ENCODE peak calls at places on chromosomes 12 and 14, in ten cellular contexts. S is glutamatergic neuron, O is brain microvascular endothelial cell, Q is choroid plexus epithelial cell, D is body of pancreas, N is mammary epithelial cell, C is HFFc6, I is GM12865, B is pancreas, Y is astrocyte of the cerebellum. Z is an unnamed sample.

GRCh38 chr12:101696477-101697196 is 803 bp upstream of the CHPT1 start:
- DNase-seq in S (no peak), I (no peak), Q (peak; percentile 26), D (peak; percentile 35), O (no peak), Y (no peak), N (no peak), C (no peak), B (peak; percentile 31), Z (peak; percentile 20)

GRCh38 chr12:115341442-115341841 is 657.5 kb upstream of the TBX3 start:
- DNase-seq in N (peak; percentile 100), D (peak; percentile 48), Q (peak; percentile 99), O (peak; percentile 99), C (peak; percentile 99), B (peak; percentile 41), I (peak; percentile 59), S (no peak), Y (peak; percentile 98), Z (peak; percentile 100)

GRCh38 chr12:31846405-31846804 is 112.8 kb upstream of the RESF1 start:
- DNase-seq in D (no peak), B (no peak), C (no peak), I (no peak), Y (no peak), O (no peak), Q (no peak), S (no peak), N (no peak), Z (no peak)

GRCh38 chr12:6820171-6820570 is 1.4 kb upstream of the GPR162 start:
- DNase-seq in N (no peak), I (no peak), C (no peak), Q (no peak), B (no peak), Y (no peak), D (no peak), O (no peak), S (no peak), Z (no peak)

GRCh38 chr12:99390707-99391106 is 256.8 kb upstream of the GARIN6 start:
- DNase-seq in S (peak; percentile 70), C (no peak), N (no peak), O (peak; percentile 3), Y (no peak), B (peak; percentile 13), Q (no peak), I (peak; percentile 16), D (peak; percentile 15), Z (peak; percentile 2)

GRCh38 chr14:94058674-94059138 is 22.3 kb downstream of the DDX24 start:
- DNase-seq in B (peak; percentile 55), C (no peak), D (peak; percentile 56), N (no peak), O (no peak), Y (no peak), I (no peak), Q (no peak), S (no peak), Z (no peak)

GRCh38 chr12:42143401-42144173 is 1.1 kb downstream of the GXYLT1 start:
- DNase-seq in C (peak; percentile 12), D (no peak), Q (peak; percentile 54), O (peak; percentile 4), Y (no peak), I (peak; percentile 23), S (no peak), N (peak; percentile 41), B (no peak), Z (peak; percentile 27)

GRCh38 chr14:32576088-32576795 is 247.1 kb downstream of the AKAP6 start:
- DNase-seq in B (peak; percentile 56), Y (peak; percentile 65), N (peak; percentile 21), O (peak; percentile 50), S (no peak), C (peak; percentile 47), D (peak; percentile 45), I (peak; percentile 65), Q (peak; percentile 85), Z (peak; percentile 69)

GRCh38 chr12:106582661-106583577 is at the start of gene RFX4:
- DNase-seq in C (no peak), O (no peak), I (no peak), B (no peak), N (no peak), Y (no peak), S (no peak), D (no peak), Q (no peak), Z (no peak)

GRCh38 chr12:5377997-5378596 is 53.8 kb upstream of the NTF3 start:
- DNase-seq in B (no peak), O (no peak), Q (no peak), N (no peak), I (no peak), Y (no peak), C (no peak), D (no peak), S (no peak), Z (no peak)

GRCh38 chr12:99146730-99147129 is 500.8 kb upstream of the GARIN6 start:
- DNase-seq in B (no peak), N (no peak), I (peak; percentile 23), D (no peak), S (no peak), O (no peak), Q (no peak), C (no peak), Y (no peak), Z (no peak)

GRCh38 chr12:108389544-108389943 is 50.4 kb upstream of the CMKLR1 start:
- DNase-seq in I (no peak), C (no peak), S (no peak), D (no peak), Q (no peak), N (no peak), O (no peak), B (no peak), Y (no peak), Z (no peak)

GRCh38 chr14:104020471-104020870 is 65.0 kb upstream of the ASPG start:
- DNase-seq in B (no peak), C (no peak), O (no peak), S (no peak), I (no peak), Y (no peak), Q (no peak), D (no peak), N (no peak), Z (no peak)

GRCh38 chr12:115166698-115167315 is 482.8 kb upstream of the TBX3 start:
- DNase-seq in C (no peak), Q (peak; percentile 70), O (peak; percentile 22), D (no peak), Y (no peak), B (no peak), S (no peak), N (no peak), I (no peak), Z (peak; percentile 55)

DNA sequence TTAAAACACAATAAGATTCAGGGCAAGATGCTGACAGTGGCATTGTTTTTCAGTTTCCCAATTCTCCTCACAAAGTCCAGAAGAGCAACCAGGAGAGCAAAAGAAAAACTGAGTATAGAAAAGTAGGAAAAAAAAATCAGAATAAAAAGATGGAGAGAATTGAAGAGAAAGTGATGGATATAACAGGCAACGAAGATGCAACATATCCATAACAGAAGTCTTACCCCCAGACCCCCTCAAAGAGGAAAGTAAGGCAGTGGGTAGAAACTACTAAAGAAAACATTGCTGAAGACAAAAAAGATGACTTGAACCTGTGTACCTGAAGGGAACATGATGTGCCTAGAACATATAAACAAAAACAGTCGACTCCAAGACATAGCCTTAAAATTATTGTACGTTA is 10.6 kb downstream of the TCL1A start:
- DNase-seq in B (no peak), I (no peak), Y (no peak), S (no peak), C (no peak), D (no peak), O (no peak), N (no peak), Q (no peak), Z (no peak)
- TF ChIP-seq CTCF in B (no peak), I (no peak), Y (no peak), S (no peak), C (no peak), D (no peak), O (no peak), N (no peak), Q (no peak), Z (no peak)

GRCh38 chr12:74412607-74413230 is 124.9 kb upstream of the ATXN7L3B start:
- DNase-seq in S (no peak), I (peak; percentile 9), C (peak; percentile 13), D (no peak), B (no peak), O (no peak), Y (peak; percentile 1), N (no peak), Q (peak; percentile 36), Z (peak; percentile 14)

GRCh38 chr12:74415633-74416032 is 122.0 kb upstream of the ATXN7L3B start:
- DNase-seq in O (peak; percentile 28), Q (peak; percentile 54), N (peak; percentile 15), C (peak; percentile 10), Y (no peak), D (no peak), B (no peak), S (no peak), I (peak; percentile 34), Z (peak; percentile 21)

DNA sequence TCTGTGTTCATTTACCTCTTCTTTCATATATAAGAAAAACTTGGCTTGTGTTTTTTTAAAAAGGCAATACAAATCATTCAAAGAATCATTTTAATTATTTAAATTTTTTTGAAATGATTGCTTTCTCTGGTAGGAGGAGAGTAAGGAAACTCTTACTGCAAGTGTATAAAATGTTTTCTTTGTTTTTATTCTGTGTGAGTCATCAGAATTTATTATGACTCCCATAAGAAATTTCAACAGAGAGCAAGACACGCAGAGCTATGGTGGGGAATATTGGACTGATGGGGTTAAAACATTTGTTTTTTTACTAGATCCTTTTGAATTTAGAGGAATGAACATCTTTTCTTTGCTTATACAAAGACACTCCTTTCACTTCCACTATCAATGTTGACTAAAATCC is 119.1 kb upstream of the ATXN7L3B start:
- DNase-seq in D (no peak), I (no peak), O (no peak), Y (no peak), C (no peak), S (no peak), B (no peak), Q (no peak), N (no peak), Z (no peak)
- TF ChIP-seq CTCF in D (no peak), I (no peak), O (no peak), Y (no peak), C (no peak), S (no peak), B (no peak), Q (no peak), N (no peak), Z (no peak)

GRCh38 chr14:102779574-102780315 is 2.5 kb downstream of the TRAF3 start:
- DNase-seq in N (no peak), C (no peak), O (no peak), S (no peak), B (no peak), D (no peak), Q (peak; percentile 55), I (no peak), Y (no peak), Z (peak; percentile 27)
- TF ChIP-seq CTCF in N (no peak), C (no peak), O (no peak), S (no peak), B (no peak), D (no peak), Q (no peak), I (no peak), Y (peak; percentile 6), Z (no peak)

DNA sequence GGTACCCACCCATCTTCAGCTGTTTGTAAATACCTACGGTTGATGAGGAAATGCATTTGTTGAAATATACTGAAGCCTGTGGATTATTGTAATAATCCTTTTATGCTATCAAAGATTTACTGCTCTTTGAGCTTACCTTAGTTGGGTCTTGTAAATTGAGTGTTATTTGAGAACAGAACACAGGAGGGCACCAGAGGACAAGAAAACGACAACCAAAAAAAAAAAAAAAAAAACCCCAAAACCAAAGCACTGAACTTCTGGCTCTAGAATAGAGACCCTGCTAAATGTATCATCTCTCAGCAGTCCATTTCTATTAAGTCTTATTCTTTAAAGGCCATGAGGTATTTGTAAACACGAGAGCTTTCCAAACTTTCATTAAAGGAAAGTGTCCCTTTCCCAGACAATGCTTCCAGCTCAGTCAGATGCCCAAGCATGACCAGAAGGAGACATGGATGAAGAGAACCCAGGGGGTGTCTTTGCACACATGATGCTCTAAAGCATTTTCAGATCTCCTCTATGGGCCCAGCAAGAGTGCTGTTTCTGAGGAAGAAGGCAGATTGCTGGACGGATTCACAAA is 763.9 kb downstream of the NRXN3 start:
- DNase-seq in S (no peak), D (no peak), I (peak; percentile 45), B (peak; percentile 9), Q (peak; percentile 69), N (peak; percentile 8), O (no peak), Y (peak; percentile 12), C (peak; percentile 25), Z (peak; percentile 46)
- TF ChIP-seq CTCF in S (peak; percentile 56), D (no peak), I (peak; percentile 35), B (no peak), Q (peak; percentile 49), N (peak; percentile 25), O (peak; percentile 34), Y (peak; percentile 40), C (peak; percentile 79), Z (peak; percentile 43)